ENCODE peak calls at places on chromosomes 11 and 22, in four cellular contexts. X is astrocyte, C is HepG2, V is right cardiac atrium. A is an unnamed sample.

GRCh38 chr11:92854952-92855351 is 114.5 kb upstream of the MTNR1B start:
- DNase-seq in C (no peak), X (peak; percentile 8), V (no peak), A (no peak)

GRCh38 chr11:7208391-7208790 is 43.3 kb upstream of the SYT9 start:
- DNase-seq in V (no peak), X (no peak), C (no peak), A (no peak)

GRCh38 chr11:65078151-65078550 is 5.7 kb downstream of the CDCA5 start:
- DNase-seq in X (no peak), C (peak; percentile 49), V (peak; percentile 40), A (peak; percentile 75)

GRCh38 chr11:115581871-115582639 is 77.8 kb upstream of the CADM1 start:
- DNase-seq in X (peak; percentile 18), V (no peak), C (no peak), A (peak; percentile 53)

GRCh38 chr11:61090521-61090920 is 11.8 kb upstream of the CD5 start:
- DNase-seq in V (no peak), C (no peak), X (no peak), A (no peak)

GRCh38 chr11:44950625-44951472 is at the start of gene TP53I11:
- DNase-seq in X (peak; percentile 55), V (peak; percentile 95), C (no peak), A (peak; percentile 89)

GRCh38 chr22:40534379-40535188 is 101.9 kb downstream of the MRTFA start:
- DNase-seq in V (no peak), X (peak; percentile 67), C (no peak), A (no peak)

GRCh38 chr11:94130589-94131362 is 2.1 kb downstream of the PANX1 start:
- DNase-seq in X (peak; percentile 93), C (no peak), V (peak; percentile 58), A (no peak)

GRCh38 chr11:74297484-74297883 is 14.0 kb downstream of the P4HA3 start:
- DNase-seq in X (no peak), C (no peak), V (no peak), A (no peak)

GRCh38 chr11:72864692-72865655 is 50.8 kb downstream of the ATG16L2 start:
- DNase-seq in X (peak; percentile 72), C (no peak), V (peak; percentile 49), A (no peak)

GRCh38 chr22:37701121-37701786 is 4.4 kb downstream of the TRIOBP start:
- DNase-seq in V (no peak), C (no peak), X (no peak), A (no peak)

GRCh38 chr11:62953811-62954210 is 31.0 kb downstream of the SLC22A6 start:
- DNase-seq in C (no peak), V (no peak), X (peak; percentile 14), A (no peak)

GRCh38 chr22:20001082-20001638 is 15.5 kb downstream of the ARVCF start:
- DNase-seq in X (peak; percentile 72), C (no peak), V (no peak), A (no peak)

GRCh38 chr11:128342511-128343133 is 244.7 kb downstream of the ETS1 start:
- DNase-seq in V (peak; percentile 50), X (peak; percentile 70), C (peak; percentile 60), A (peak; percentile 38)

GRCh38 chr22:48840112-48840949 is 987.3 kb downstream of the BRD1 start:
- DNase-seq in V (peak; percentile 2), C (no peak), X (no peak), A (no peak)
- H3K9me3 ChIP-seq in V (no peaks in the 10 kb centered on the region), C (no peaks in the 10 kb centered on the region), X (peaks cover 10% of the 10 kb centered on the region), A (no peaks in the 10 kb centered on the region)

DNA sequence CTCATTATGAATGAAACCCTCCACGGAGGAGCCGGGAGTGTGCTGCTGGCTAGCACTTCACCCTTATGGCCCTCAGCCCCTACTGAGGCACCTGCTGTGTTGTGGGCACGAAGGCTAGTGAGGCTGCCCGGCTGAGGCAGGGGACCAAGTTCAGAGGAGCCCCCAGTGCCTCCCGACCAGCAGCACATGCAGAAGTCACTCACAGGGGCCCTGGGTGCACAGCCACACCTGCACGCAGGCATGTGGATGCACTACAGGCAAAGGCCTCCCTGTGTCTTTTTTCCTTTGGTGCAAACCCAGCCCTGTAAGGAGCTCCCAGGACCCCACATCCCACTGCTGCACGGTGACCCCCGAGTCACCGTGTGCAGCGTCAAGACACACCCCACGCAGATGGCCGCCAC is 261.5 kb downstream of the BRD1 start:
- DNase-seq in X (no peak), C (no peak), V (peak; percentile 11), A (no peak)
- H3K9me3 ChIP-seq in X (peaks cover 11% of the 10 kb centered on the region), C (no peaks in the 10 kb centered on the region), V (no peaks in the 10 kb centered on the region), A (no peaks in the 10 kb centered on the region)

DNA sequence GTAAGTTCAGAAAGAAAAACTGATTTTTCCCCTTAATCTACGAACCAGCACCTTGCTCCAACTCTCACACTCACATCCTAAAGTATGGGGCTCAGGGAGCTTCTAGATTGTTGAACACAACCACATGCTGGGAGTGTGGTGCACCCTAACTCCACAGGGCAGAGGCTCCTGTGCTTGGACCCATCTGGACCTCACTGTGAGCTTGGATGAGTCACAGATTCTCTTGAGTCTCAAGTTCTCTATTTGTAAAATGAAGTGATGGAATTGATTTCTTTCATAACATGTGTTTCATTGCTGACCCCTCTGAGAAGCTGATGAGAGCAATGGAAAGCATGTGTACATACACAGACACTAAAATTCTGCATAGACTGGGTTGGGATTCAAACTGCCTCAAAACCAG is 109.7 kb downstream of the PGR start:
- DNase-seq in X (no peak), C (no peak), V (no peak), A (no peak)
- H3K9me3 ChIP-seq in X (no peaks in the 10 kb centered on the region), C (no peaks in the 10 kb centered on the region), V (no peaks in the 10 kb centered on the region), A (no peaks in the 10 kb centered on the region)

GRCh38 chr11:85939099-85940015 is 84.2 kb downstream of the CCDC83 start:
- DNase-seq in V (no peak), X (no peak), C (no peak), A (no peak)

GRCh38 chr11:85945296-85945695 is 90.1 kb downstream of the CCDC83 start:
- DNase-seq in C (no peak), X (no peak), V (no peak), A (no peak)

GRCh38 chr11:85937838-85938237 is 82.7 kb downstream of the CCDC83 start:
- DNase-seq in V (no peak), C (no peak), X (no peak), A (no peak)

GRCh38 chr11:85945788-85946187 is 90.6 kb downstream of the CCDC83 start:
- DNase-seq in C (no peak), V (no peak), X (no peak), A (no peak)

DNA sequence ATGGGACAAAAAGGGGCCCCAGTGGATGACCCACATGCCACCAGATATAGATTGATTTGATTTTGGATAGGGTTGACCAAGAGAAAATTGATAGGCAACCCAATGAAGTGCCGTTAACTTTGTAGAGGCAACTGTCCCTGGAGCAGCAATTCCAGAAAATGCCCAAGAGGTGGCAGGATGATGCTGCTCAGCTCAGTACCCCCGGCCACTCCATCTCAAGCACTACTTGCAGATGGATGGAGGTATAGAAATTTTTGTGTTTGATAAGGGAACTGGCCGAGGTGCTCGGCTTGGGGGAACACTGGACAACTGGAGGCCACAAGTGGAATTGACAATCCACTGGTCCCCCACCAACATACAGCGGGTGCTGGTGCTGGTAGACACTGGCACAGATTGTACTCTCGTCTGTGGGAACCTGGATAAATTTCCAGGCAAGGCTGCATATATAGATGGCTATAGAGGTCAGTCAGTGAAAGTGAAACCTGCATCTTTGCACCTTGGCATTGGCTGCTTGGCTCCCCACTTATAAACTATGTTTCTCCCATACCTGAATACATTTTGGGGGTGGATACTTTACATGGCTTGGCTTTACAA is 86.3 kb downstream of the CCDC83 start:
- DNase-seq in C (peak; percentile 56), V (peak; percentile 71), X (peak; percentile 39), A (peak; percentile 39)
- H3K9me3 ChIP-seq in C (no peaks in the 10 kb centered on the region), V (no peaks in the 10 kb centered on the region), X (no peaks in the 10 kb centered on the region), A (no peaks in the 10 kb centered on the region)

GRCh38 chr11:100080401-100080800 is 606.7 kb upstream of the ARHGAP42 start:
- DNase-seq in X (no peak), V (no peak), C (no peak), A (no peak)

GRCh38 chr11:100080821-100081220 is 606.3 kb upstream of the ARHGAP42 start:
- DNase-seq in X (no peak), V (no peak), C (no peak), A (no peak)
- H3K9me3 ChIP-seq in X (no peaks in the 10 kb centered on the region), V (no peaks in the 10 kb centered on the region), C (no peaks in the 10 kb centered on the region), A (no peaks in the 10 kb centered on the region)

DNA sequence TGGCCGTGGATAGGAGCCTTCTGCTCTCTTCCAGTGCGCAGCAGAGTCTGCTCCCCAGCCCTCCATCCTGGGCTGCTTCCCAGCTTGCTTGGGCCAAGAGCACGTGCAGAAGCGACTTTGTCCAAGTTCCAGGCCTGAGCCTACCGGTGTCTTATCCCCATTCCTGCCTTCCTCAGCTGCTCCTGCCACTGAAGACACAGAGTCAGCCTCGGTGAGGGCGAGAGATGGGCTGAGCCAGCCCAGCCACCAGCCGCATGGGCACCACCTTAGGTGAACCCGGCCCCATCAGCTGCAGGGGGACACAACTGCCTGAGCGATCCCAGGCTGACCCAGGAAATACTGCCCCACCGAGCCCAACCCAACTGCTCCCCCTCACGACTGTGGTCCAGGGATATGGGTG is 847.8 kb downstream of the TBC1D22A start:
- DNase-seq in X (no peak), V (no peak), C (no peak), A (no peak)
- H3K9me3 ChIP-seq in X (peaks cover 5% of the 10 kb centered on the region), V (no peaks in the 10 kb centered on the region), C (no peaks in the 10 kb centered on the region), A (no peaks in the 10 kb centered on the region)

DNA sequence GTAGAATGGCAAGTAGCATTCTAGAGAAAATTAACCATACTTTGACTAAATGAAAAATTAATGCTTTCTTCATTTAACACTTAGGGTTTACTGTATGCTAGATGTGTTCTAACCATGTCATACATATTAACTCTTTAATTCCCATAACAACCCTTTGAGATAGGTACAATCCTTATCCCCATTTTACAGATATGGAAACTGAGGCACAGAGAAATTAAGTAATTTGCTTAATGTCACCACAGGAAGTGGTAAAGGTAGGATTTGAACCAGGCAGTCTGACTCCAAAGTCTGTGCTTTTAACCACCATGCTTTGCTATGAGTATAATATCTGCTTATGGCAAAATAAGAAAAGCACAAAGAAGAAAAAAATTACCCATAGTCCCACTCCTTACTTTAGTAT is 59.5 kb downstream of the LIF start:
- DNase-seq in V (no peak), C (no peak), X (no peak), A (no peak)
- H3K9me3 ChIP-seq in V (no peaks in the 10 kb centered on the region), C (no peaks in the 10 kb centered on the region), X (no peaks in the 10 kb centered on the region), A (no peaks in the 10 kb centered on the region)

GRCh38 chr22:11627436-11627797 is 3900.6 kb upstream of the OR11H1 start:
- DNase-seq in V (no peak), X (no peak), C (no peak), A (no peak)

GRCh38 chr22:11627798-11628650 is 3900.0 kb upstream of the OR11H1 start:
- DNase-seq in C (no peak), V (no peak), X (no peak), A (no peak)

GRCh38 chr22:11628651-11629511 is 3899.1 kb upstream of the OR11H1 start:
- DNase-seq in C (no peak), V (no peak), X (no peak), A (no peak)

GRCh38 chr22:11629661-11630385 is 3898.2 kb upstream of the OR11H1 start:
- DNase-seq in V (no peak), X (no peak), C (no peak), A (no peak)

GRCh38 chr22:11626422-11626773 is 3901.6 kb upstream of the OR11H1 start:
- DNase-seq in V (no peak), C (no peak), X (no peak), A (no peak)
- H3K9me3 ChIP-seq in V (no peaks in the 10 kb centered on the region), C (peaks cover 91% of the 10 kb centered on the region), X (peaks cover 26% of the 10 kb centered on the region), A (peaks cover 12% of the 10 kb centered on the region)